ENCODE peak calls at places on chromosome 19, in eight cellular contexts. M is progenitor cell of endocrine pancreas; L is T-helper 2 cell; K is stimulated activated CD4-positive, alpha-beta T cell treated with anti-CD3 and anti-CD28 coated beads, Interleukin-1b, Interleukin-23, amount 100 ng/mL, for 4 hours; F is upper lobe of left lung; Q is WTC11; T is coronary artery; V is NCI-H1105. D is an unnamed sample.

GRCh38 chr19:45506246-45506990 is 861 bp upstream of the VASP start:
- DNase-seq in M (peak), L (peak), K (peak), F (peak), Q (peak), T (peak), V (peak), D (no peak)

GRCh38 chr19:50968709-50969412 is 530 bp downstream of the KLK6 start:
- DNase-seq in M (no peak), L (no peak), K (no peak), F (no peak), Q (no peak), T (no peak), V (no peak), D (no peak)

GRCh38 chr19:49339364-49340068 is 4.3 kb downstream of the CD37 start:
- DNase-seq in M (peak), L (no peak), K (no peak), F (peak), Q (peak), T (peak), V (no peak), D (no peak)

GRCh38 chr19:55113570-55114039 is 3.8 kb downstream of the PPP1R12C start:
- DNase-seq in M (no peak), L (no peak), K (no peak), F (peak), Q (peak), T (peak), V (no peak), D (no peak)

GRCh38 chr19:47534628-47535027 is 19.8 kb upstream of the NAPA start:
- DNase-seq in M (no peak), L (no peak), K (no peak), F (no peak), Q (no peak), T (no peak), V (no peak), D (no peak)

GRCh38 chr19:39671739-39672363 is 16.1 kb downstream of the LGALS16 start:
- DNase-seq in M (no peak), L (peak), K (no peak), F (no peak), Q (peak), T (no peak), V (peak), D (peak)

GRCh38 chr19:1591421-1592022 is 1.1 kb downstream of the MBD3 start:
- DNase-seq in M (no peak), L (no peak), K (no peak), F (no peak), Q (no peak), T (peak), V (peak), D (no peak)

GRCh38 chr19:33438016-33438671 is 64.6 kb downstream of the CEBPG start:
- DNase-seq in M (no peak), L (no peak), K (no peak), F (no peak), Q (no peak), T (no peak), V (no peak), D (no peak)

GRCh38 chr19:55619264-55619663 is 5.1 kb downstream of the ZNF784 start:
- DNase-seq in M (no peak), L (no peak), K (no peak), F (no peak), Q (no peak), T (no peak), V (no peak), D (no peak)

GRCh38 chr19:42601811-42602443 is 7.2 kb upstream of the CEACAM8 start:
- DNase-seq in M (peak), L (peak), K (no peak), F (no peak), Q (peak), T (no peak), V (no peak), D (no peak)

GRCh38 chr19:17045907-17046502 is 19.4 kb upstream of the CPAMD8 start:
- DNase-seq in M (no peak), L (no peak), K (no peak), F (no peak), Q (no peak), T (no peak), V (no peak), D (no peak)

GRCh38 chr19:5977222-5977784 is 637 bp downstream of the RANBP3 start:
- DNase-seq in M (no peak), L (no peak), K (no peak), F (no peak), Q (no peak), T (no peak), V (no peak), D (no peak)

GRCh38 chr19:49605605-49606004 is 14.6 kb downstream of the PRR12 start:
- DNase-seq in M (no peak), L (no peak), K (no peak), F (peak), Q (no peak), T (no peak), V (no peak), D (no peak)

GRCh38 chr19:52871466-52871865 is 14.0 kb upstream of the ZNF468 start:
- DNase-seq in M (no peak), L (no peak), K (no peak), F (no peak), Q (no peak), T (no peak), V (no peak), D (no peak)

GRCh38 chr19:8640402-8641004 is 10.1 kb downstream of the NFILZ start:
- DNase-seq in M (no peak), L (no peak), K (no peak), F (no peak), Q (no peak), T (no peak), V (no peak), D (no peak)

GRCh38 chr19:14375055-14375581 is 6.1 kb upstream of the ADGRE5 start:
- DNase-seq in M (no peak), L (peak), K (no peak), F (peak), Q (no peak), T (no peak), V (no peak), D (no peak)

GRCh38 chr19:29879655-29879974 is 62.4 kb upstream of the URI1 start:
- DNase-seq in M (no peak), L (no peak), K (no peak), F (no peak), Q (no peak), T (no peak), V (no peak), D (no peak)

GRCh38 chr19:708154-709141 is at the start of gene PALM:
- DNase-seq in M (peak), L (no peak), K (no peak), F (peak), Q (peak), T (no peak), V (peak), D (no peak)

GRCh38 chr19:31170046-31170445 is 179.2 kb downstream of the TSHZ3 start:
- DNase-seq in M (no peak), L (no peak), K (no peak), F (no peak), Q (no peak), T (no peak), V (no peak), D (no peak)

GRCh38 chr19:28915737-28916460 is 297.1 kb downstream of the UQCRFS1 start:
- DNase-seq in M (no peak), L (no peak), K (no peak), F (peak), Q (no peak), T (no peak), V (no peak), D (no peak)

GRCh38 chr19:4714016-4714415 is 9.6 kb downstream of the DPP9 start:
- DNase-seq in M (no peak), L (no peak), K (no peak), F (peak), Q (no peak), T (no peak), V (no peak), D (no peak)

GRCh38 chr19:38417544-38418506 is 8.2 kb downstream of the RASGRP4 start:
- DNase-seq in M (peak), L (peak), K (peak), F (peak), Q (peak), T (no peak), V (peak), D (no peak)

GRCh38 chr19:3459322-3459881 is 20.9 kb downstream of the SMIM24 start:
- DNase-seq in M (no peak), L (peak), K (no peak), F (peak), Q (no peak), T (peak), V (no peak), D (no peak)

GRCh38 chr19:15123031-15123890 is 16.1 kb downstream of the SYDE1 start:
- DNase-seq in M (no peak), L (no peak), K (no peak), F (no peak), Q (no peak), T (no peak), V (no peak), D (no peak)

GRCh38 chr19:10808937-10809655 is 26.9 kb downstream of the TMED1 start:
- DNase-seq in M (no peak), L (peak), K (no peak), F (no peak), Q (no peak), T (no peak), V (no peak), D (no peak)

D was measured in LNCaP clone FGC.